ENCODE peak calls at places on chromosomes 11 and 22, in ten cellular contexts. One of them, this sample, is unnamed.

GRCh38 chr11:19953342-19953741 is 206.9 kb downstream of the DBX1 start:
- DNase-seq in NB4: no peak
- DNase-seq in stimulated activated CD4-positive, alpha-beta T cell treated with anti-CD3 and anti-CD28 coated beads, Interleukin-4, amount 100 ng/mL, for 4 hours: no peak
- DNase-seq in AG04450: no peak
- DNase-seq in HEK293T: no peak
- DNase-seq in hepatocyte: peak
- DNase-seq in Ammon's horn: no peak
- DNase-seq in NCI-H345: no peak
- DNase-seq in activated T-helper 1 cell treated with anti-CD3 and anti-CD28 coated beads, Interleukin-2, amount 50 U/mL, for 16 hours: no peak
- DNase-seq in PC-3: no peak
- DNase-seq in this sample: no peak

GRCh38 chr11:92211576-92212167 is 12.9 kb upstream of the FAT3 start:
- DNase-seq in NB4: peak
- DNase-seq in stimulated activated CD4-positive, alpha-beta T cell treated with anti-CD3 and anti-CD28 coated beads, Interleukin-4, amount 100 ng/mL, for 4 hours: no peak
- DNase-seq in AG04450: peak
- DNase-seq in HEK293T: peak
- DNase-seq in hepatocyte: peak
- DNase-seq in Ammon's horn: peak
- DNase-seq in NCI-H345: peak
- DNase-seq in activated T-helper 1 cell treated with anti-CD3 and anti-CD28 coated beads, Interleukin-2, amount 50 U/mL, for 16 hours: no peak
- DNase-seq in PC-3: peak
- DNase-seq in this sample: no peak

GRCh38 chr11:28649922-28650321 is 541.7 kb downstream of the METTL15 start:
- DNase-seq in NB4: no peak
- DNase-seq in stimulated activated CD4-positive, alpha-beta T cell treated with anti-CD3 and anti-CD28 coated beads, Interleukin-4, amount 100 ng/mL, for 4 hours: no peak
- DNase-seq in AG04450: no peak
- DNase-seq in HEK293T: no peak
- DNase-seq in hepatocyte: no peak
- DNase-seq in Ammon's horn: no peak
- DNase-seq in NCI-H345: no peak
- DNase-seq in activated T-helper 1 cell treated with anti-CD3 and anti-CD28 coated beads, Interleukin-2, amount 50 U/mL, for 16 hours: no peak
- DNase-seq in PC-3: peak
- DNase-seq in this sample: no peak

GRCh38 chr22:44204937-44205712 is 24.4 kb downstream of the PARVG start:
- DNase-seq in NB4: no peak
- DNase-seq in stimulated activated CD4-positive, alpha-beta T cell treated with anti-CD3 and anti-CD28 coated beads, Interleukin-4, amount 100 ng/mL, for 4 hours: no peak
- DNase-seq in AG04450: no peak
- DNase-seq in HEK293T: no peak
- DNase-seq in hepatocyte: no peak
- DNase-seq in Ammon's horn: no peak
- DNase-seq in NCI-H345: no peak
- DNase-seq in activated T-helper 1 cell treated with anti-CD3 and anti-CD28 coated beads, Interleukin-2, amount 50 U/mL, for 16 hours: no peak
- DNase-seq in PC-3: no peak
- DNase-seq in this sample: peak

GRCh38 chr11:90124371-90124770 is 10.1 kb upstream of the NAALAD2 start:
- DNase-seq in NB4: no peak
- DNase-seq in stimulated activated CD4-positive, alpha-beta T cell treated with anti-CD3 and anti-CD28 coated beads, Interleukin-4, amount 100 ng/mL, for 4 hours: no peak
- DNase-seq in AG04450: no peak
- DNase-seq in HEK293T: no peak
- DNase-seq in hepatocyte: no peak
- DNase-seq in Ammon's horn: no peak
- DNase-seq in NCI-H345: no peak
- DNase-seq in activated T-helper 1 cell treated with anti-CD3 and anti-CD28 coated beads, Interleukin-2, amount 50 U/mL, for 16 hours: no peak
- DNase-seq in PC-3: no peak
- DNase-seq in this sample: no peak

GRCh38 chr11:40202569-40202968 is 1256.9 kb downstream of the LRRC4C start:
- DNase-seq in NB4: no peak
- DNase-seq in stimulated activated CD4-positive, alpha-beta T cell treated with anti-CD3 and anti-CD28 coated beads, Interleukin-4, amount 100 ng/mL, for 4 hours: no peak
- DNase-seq in AG04450: no peak
- DNase-seq in HEK293T: no peak
- DNase-seq in hepatocyte: no peak
- DNase-seq in Ammon's horn: peak
- DNase-seq in NCI-H345: no peak
- DNase-seq in activated T-helper 1 cell treated with anti-CD3 and anti-CD28 coated beads, Interleukin-2, amount 50 U/mL, for 16 hours: no peak
- DNase-seq in PC-3: no peak
- DNase-seq in this sample: no peak

GRCh38 chr11:115193931-115194797 is 310.1 kb downstream of the CADM1 start:
- DNase-seq in NB4: no peak
- DNase-seq in stimulated activated CD4-positive, alpha-beta T cell treated with anti-CD3 and anti-CD28 coated beads, Interleukin-4, amount 100 ng/mL, for 4 hours: no peak
- DNase-seq in AG04450: no peak
- DNase-seq in HEK293T: no peak
- DNase-seq in hepatocyte: no peak
- DNase-seq in Ammon's horn: no peak
- DNase-seq in NCI-H345: peak
- DNase-seq in activated T-helper 1 cell treated with anti-CD3 and anti-CD28 coated beads, Interleukin-2, amount 50 U/mL, for 16 hours: no peak
- DNase-seq in PC-3: no peak
- DNase-seq in this sample: no peak

GRCh38 chr11:63839508-63840355 is 822 bp downstream of the MARK2 start:
- DNase-seq in NB4: peak
- DNase-seq in stimulated activated CD4-positive, alpha-beta T cell treated with anti-CD3 and anti-CD28 coated beads, Interleukin-4, amount 100 ng/mL, for 4 hours: peak
- DNase-seq in AG04450: no peak
- DNase-seq in HEK293T: no peak
- DNase-seq in hepatocyte: no peak
- DNase-seq in Ammon's horn: peak
- DNase-seq in NCI-H345: peak
- DNase-seq in activated T-helper 1 cell treated with anti-CD3 and anti-CD28 coated beads, Interleukin-2, amount 50 U/mL, for 16 hours: no peak
- DNase-seq in PC-3: peak
- DNase-seq in this sample: peak

GRCh38 chr11:101034076-101034475 is 95.5 kb downstream of the PGR start:
- DNase-seq in NB4: no peak
- DNase-seq in stimulated activated CD4-positive, alpha-beta T cell treated with anti-CD3 and anti-CD28 coated beads, Interleukin-4, amount 100 ng/mL, for 4 hours: no peak
- DNase-seq in AG04450: no peak
- DNase-seq in HEK293T: no peak
- DNase-seq in hepatocyte: no peak
- DNase-seq in Ammon's horn: peak
- DNase-seq in NCI-H345: peak
- DNase-seq in activated T-helper 1 cell treated with anti-CD3 and anti-CD28 coated beads, Interleukin-2, amount 50 U/mL, for 16 hours: no peak
- DNase-seq in PC-3: no peak
- DNase-seq in this sample: no peak

GRCh38 chr22:49201046-49201970 is 626.4 kb downstream of the BRD1 start:
- DNase-seq in NB4: no peak
- DNase-seq in stimulated activated CD4-positive, alpha-beta T cell treated with anti-CD3 and anti-CD28 coated beads, Interleukin-4, amount 100 ng/mL, for 4 hours: no peak
- DNase-seq in AG04450: no peak
- DNase-seq in HEK293T: no peak
- DNase-seq in hepatocyte: no peak
- DNase-seq in Ammon's horn: no peak
- DNase-seq in NCI-H345: no peak
- DNase-seq in activated T-helper 1 cell treated with anti-CD3 and anti-CD28 coated beads, Interleukin-2, amount 50 U/mL, for 16 hours: no peak
- DNase-seq in PC-3: no peak
- DNase-seq in this sample: no peak